ENCODE peak calls at places on chromosomes 11 and 22, in nine cellular contexts. V is activated CD4-positive, alpha-beta T cell treated with anti-CD3 and anti-CD28 coated beads, Interleukin-2, amount 50 U/mL, for 24 hours; P is globus pallidus; R is brain microvascular endothelial cell; N is HT1080; C is neural progenitor cell; W is stimulated activated CD8-positive, alpha-beta memory T cell treated with anti-CD3 and anti-CD28 coated beads, Interleukin-15, amount 100 ng/mL, for 1 hour; L is choroid plexus epithelial cell; A is EL. Y is an unnamed sample.

GRCh38 chr11:72012897-72013721 is 14.4 kb downstream of the IL18BP start:
- DNase-seq in N (no peak), A (no peak), W (no peak), V (no peak), C (no peak), P (peak; percentile 73), R (peak; percentile 28), L (peak; percentile 87), Y (no peak)

GRCh38 chr11:10117709-10118341 is 176.2 kb downstream of the SBF2 start:
- DNase-seq in V (no peak), P (no peak), C (no peak), L (peak; percentile 72), N (no peak), R (no peak), A (peak; percentile 49), W (no peak), Y (no peak)

GRCh38 chr11:40841231-40841630 is 618.2 kb downstream of the LRRC4C start:
- DNase-seq in P (no peak), W (no peak), R (no peak), N (no peak), A (no peak), V (no peak), L (no peak), C (no peak), Y (no peak)

GRCh38 chr11:86869966-86870570 is 69.7 kb downstream of the PRSS23 start:
- DNase-seq in R (peak; percentile 64), C (peak; percentile 79), L (peak; percentile 77), V (peak; percentile 34), A (peak; percentile 61), N (peak; percentile 60), P (peak; percentile 36), W (peak; percentile 2), Y (peak; percentile 22)

GRCh38 chr22:46956498-46957215 is 194.2 kb downstream of the TBC1D22A start:
- DNase-seq in P (no peak), R (no peak), C (no peak), V (no peak), N (no peak), A (no peak), W (no peak), L (no peak), Y (no peak)

GRCh38 chr11:504053-504993 is 2.7 kb downstream of the RNH1 start:
- DNase-seq in L (peak; percentile 60), W (no peak), A (peak; percentile 41), R (no peak), C (no peak), N (no peak), P (no peak), V (no peak), Y (no peak)

GRCh38 chr11:20937826-20938225 is 268.4 kb downstream of the NELL1 start:
- DNase-seq in A (no peak), L (no peak), V (no peak), P (no peak), N (peak; percentile 1), R (no peak), C (no peak), W (no peak), Y (no peak)

GRCh38 chr11:106286881-106287504 is 209.5 kb downstream of the AASDHPPT start:
- DNase-seq in P (no peak), V (no peak), L (no peak), R (no peak), W (no peak), N (no peak), A (no peak), C (peak; percentile 53), Y (no peak)

Y was measured in SK-N-MC.